ENCODE peak calls at places on chromosomes 7 and 10, in seven cellular contexts. I is heart right ventricle, M is astrocyte, K is MM.1S, X is lung, B is body of pancreas, T is stomach. W is an unnamed sample.

GRCh38 chr7:8379264-8379663 is 54.1 kb upstream of the NXPH1 start:
- DNase-seq in T (no peak), X (no peak), M (no peak), B (peak; percentile 49), K (no peak), I (no peak), W (no peak)

GRCh38 chr10:44384601-44385422 is at the start of gene CXCL12:
- DNase-seq in M (no peak), X (no peak), I (peak; percentile 59), B (peak; percentile 68), K (no peak), T (peak; percentile 9), W (peak; percentile 64)

GRCh38 chr10:61465807-61466425 is 12.7 kb upstream of the TMEM26 start:
- DNase-seq in B (no peak), I (no peak), K (no peak), M (no peak), T (no peak), X (no peak), W (no peak)

GRCh38 chr10:46308113-46308415 is 21.3 kb downstream of the ANTXRL start:
- DNase-seq in T (peak; percentile 20), X (no peak), M (no peak), B (no peak), I (no peak), K (no peak), W (no peak)

GRCh38 chr7:157588271-157588589 is 251.4 kb downstream of the DNAJB6 start:
- DNase-seq in B (no peak), M (no peak), I (no peak), K (no peak), X (no peak), T (no peak), W (no peak)

GRCh38 chr10:110613996-110614495 is 30.1 kb upstream of the RBM20 start:
- DNase-seq in M (no peak), X (no peak), K (no peak), I (no peak), T (no peak), B (no peak), W (no peak)

GRCh38 chr10:116848032-116848911 is 1.0 kb upstream of the ENO4 start:
- DNase-seq in I (no peak), K (peak; percentile 66), X (no peak), M (peak; percentile 70), T (no peak), B (no peak), W (no peak)

GRCh38 chr7:30845426-30846135 is 66.1 kb upstream of the AQP1 start:
- DNase-seq in X (peak; percentile 83), I (peak; percentile 41), B (no peak), M (peak; percentile 30), T (no peak), K (no peak), W (no peak)

GRCh38 chr10:26857991-26858706 is 2.6 kb downstream of the ABI1 start:
- DNase-seq in X (no peak), B (no peak), M (peak; percentile 37), K (peak; percentile 47), T (no peak), I (no peak), W (no peak)

GRCh38 chr7:98194672-98195457 is 16.4 kb upstream of the BHLHA15 start:
- DNase-seq in T (no peak), X (no peak), B (no peak), K (no peak), M (peak; percentile 19), I (no peak), W (no peak)

GRCh38 chr7:84204655-84205054 is 10.1 kb upstream of the SEMA3A start:
- DNase-seq in X (no peak), K (no peak), M (peak; percentile 79), I (no peak), T (no peak), B (no peak), W (peak; percentile 63)

GRCh38 chr7:102425639-102426267 is 7.6 kb upstream of the ORAI2 start:
- DNase-seq in T (peak; percentile 63), K (peak; percentile 97), X (peak; percentile 62), I (no peak), M (no peak), B (no peak), W (no peak)

GRCh38 chr7:35315517-35315916 is 61.6 kb upstream of the TBX20 start:
- DNase-seq in I (no peak), X (no peak), T (no peak), M (no peak), B (no peak), K (no peak), W (no peak)

GRCh38 chr10:69329721-69330178 is 51.5 kb downstream of the HK1 start:
- DNase-seq in I (no peak), K (no peak), X (no peak), T (no peak), B (no peak), M (no peak), W (no peak)

GRCh38 chr10:32938554-32939061 is 19.4 kb downstream of the ITGB1 start:
- DNase-seq in X (no peak), I (peak; percentile 44), T (peak; percentile 39), B (peak; percentile 31), K (no peak), M (no peak), W (peak; percentile 44)

GRCh38 chr10:18238875-18239485 is 98.8 kb downstream of the CACNB2 start:
- DNase-seq in K (peak; percentile 43), B (no peak), M (peak; percentile 29), X (no peak), T (no peak), I (no peak), W (peak; percentile 66)

GRCh38 chr10:63713191-63714144 is 192.3 kb downstream of the REEP3 start:
- DNase-seq in K (no peak), M (peak; percentile 65), I (peak; percentile 89), T (peak; percentile 78), B (peak; percentile 67), X (no peak), W (peak; percentile 61)

GRCh38 chr10:5976689-5977470 is 463 bp downstream of the IL15RA start:
- DNase-seq in B (peak; percentile 67), M (peak; percentile 46), K (peak; percentile 46), T (peak; percentile 52), I (peak; percentile 47), X (peak; percentile 49), W (peak; percentile 69)

GRCh38 chr10:5981529-5981928 is 4.2 kb upstream of the IL15RA start:
- DNase-seq in B (no peak), M (no peak), I (no peak), X (no peak), T (no peak), K (no peak), W (no peak)

GRCh38 chr10:5975641-5976473 is 1.5 kb downstream of the IL15RA start:
- DNase-seq in K (peak; percentile 89), I (peak; percentile 39), X (no peak), B (peak; percentile 44), T (peak; percentile 49), M (peak; percentile 8), W (no peak)

GRCh38 chr10:5973069-5973468 is 4.3 kb downstream of the IL15RA start:
- DNase-seq in I (no peak), X (no peak), B (no peak), K (no peak), T (peak; percentile 22), M (no peak), W (no peak)

GRCh38 chr10:5977471-5978370 is at the start of gene IL15RA:
- DNase-seq in B (peak; percentile 83), I (peak; percentile 78), T (peak; percentile 90), M (peak; percentile 54), K (peak; percentile 90), X (peak; percentile 80), W (peak; percentile 71)
- TF ChIP-seq CTCF in B (peak; percentile 67), I (peak; percentile 40), T (peak; percentile 45), M (no peak), K (peak; percentile 24), X (no peak), W (no peak)

DNA sequence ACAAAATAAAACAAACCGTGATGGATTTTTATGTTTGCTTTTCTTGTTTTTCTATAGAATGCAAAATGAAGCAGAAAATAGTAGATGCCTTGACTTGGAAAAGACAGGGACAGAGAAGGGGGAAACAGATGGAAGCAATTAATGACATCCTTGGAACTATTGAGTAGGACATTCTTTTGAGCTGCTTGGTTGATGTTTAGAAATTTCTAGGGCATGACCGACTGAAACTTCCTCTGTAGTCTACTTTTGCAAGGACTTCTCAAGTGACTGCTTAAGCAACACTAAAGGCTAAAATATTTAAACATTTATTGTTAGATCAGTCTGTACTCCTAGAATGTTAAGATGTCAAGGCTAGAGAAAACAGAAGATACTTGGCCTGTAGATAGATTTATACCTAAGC is 49.4 kb downstream of the VCL start:
- DNase-seq in M (peak; percentile 72), B (no peak), T (no peak), K (no peak), I (no peak), X (no peak), W (no peak)
- H3K4me1 ChIP-seq in M (peaks cover 14% of the 10 kb centered on the region), B (peaks cover 17% of the 10 kb centered on the region), T (peaks cover 33% of the 10 kb centered on the region), K (no peaks in the 10 kb centered on the region), I (peaks cover 72% of the 10 kb centered on the region), X (peaks cover 27% of the 10 kb centered on the region), W (peaks cover 27% of the 10 kb centered on the region)

GRCh38 chr7:51190950-51191349 is 125.7 kb downstream of the COBL start:
- DNase-seq in T (no peak), M (no peak), B (no peak), I (no peak), X (no peak), K (no peak), W (no peak)

GRCh38 chr7:51186531-51186930 is 130.1 kb downstream of the COBL start:
- DNase-seq in B (no peak), K (no peak), M (no peak), I (peak; percentile 43), X (no peak), T (no peak), W (peak; percentile 66)

GRCh38 chr7:51188987-51189386 is 127.6 kb downstream of the COBL start:
- DNase-seq in B (no peak), K (no peak), X (no peak), T (no peak), M (no peak), I (no peak), W (no peak)

GRCh38 chr7:51189777-51190176 is 126.8 kb downstream of the COBL start:
- DNase-seq in X (no peak), T (no peak), M (no peak), K (no peak), I (no peak), B (no peak), W (no peak)

GRCh38 chr7:51187941-51188340 is 128.7 kb downstream of the COBL start:
- DNase-seq in X (no peak), I (peak; percentile 33), K (no peak), T (no peak), M (no peak), B (peak; percentile 28), W (peak; percentile 72)
- TF ChIP-seq CTCF in X (no peak), I (peak; percentile 48), K (no peak), T (no peak), M (no peak), B (no peak), W (no peak)

GRCh38 chr10:121695731-121696464 is 97.7 kb upstream of the FGFR2 start:
- DNase-seq in K (no peak), M (no peak), B (no peak), X (no peak), T (no peak), I (no peak), W (no peak)

GRCh38 chr10:121694327-121694965 is 96.2 kb upstream of the FGFR2 start:
- DNase-seq in K (no peak), I (no peak), T (no peak), X (no peak), M (no peak), B (no peak), W (no peak)

GRCh38 chr10:121696854-121697253 is 98.6 kb upstream of the FGFR2 start:
- DNase-seq in B (no peak), M (no peak), I (no peak), X (no peak), K (peak; percentile 28), T (peak; percentile 36), W (peak; percentile 34)

GRCh38 chr10:121692626-121693025 is 94.4 kb upstream of the FGFR2 start:
- DNase-seq in K (no peak), T (no peak), I (no peak), B (no peak), M (no peak), X (no peak), W (no peak)

GRCh38 chr10:121694966-121695340 is 96.7 kb upstream of the FGFR2 start:
- DNase-seq in X (no peak), I (no peak), T (no peak), M (no peak), K (no peak), B (no peak), W (no peak)
- H3K4me1 ChIP-seq in X (no peaks in the 10 kb centered on the region), I (no peaks in the 10 kb centered on the region), T (no peaks in the 10 kb centered on the region), M (peaks cover 5% of the 10 kb centered on the region), K (no peaks in the 10 kb centered on the region), B (no peaks in the 10 kb centered on the region), W (peaks cover 17% of the 10 kb centered on the region)